ENCODE peak calls at places on chromosomes 1 and 21, in seven cellular contexts. D is Caki2, C is NCI-H1105 treated with DMSO at 0.1 percent for 48 hours, T is GM04504, Y is HT1080, I is cardiac fibroblast, H is upper lobe of right lung. U is an unnamed sample.

GRCh38 chr1:43991200-43991475 is 261 bp upstream of the CCDC24 start:
- DNase-seq in I (no peak), C (no peak), H (no peak), D (no peak), Y (no peak), T (no peak), U (no peak)

GRCh38 chr1:223683586-223684487 is 18.3 kb upstream of the CAPN8 start:
- DNase-seq in T (no peak), I (peak; percentile 66), D (peak; percentile 78), Y (peak; percentile 51), C (peak; percentile 87), H (no peak), U (peak; percentile 77)

GRCh38 chr1:24942789-24943188 is 12.7 kb upstream of the RUNX3 start:
- DNase-seq in T (no peak), Y (no peak), C (no peak), D (no peak), I (no peak), H (no peak), U (no peak)

GRCh38 chr1:83029916-83030315 is 969.0 kb downstream of the TTLL7 start:
- DNase-seq in H (no peak), T (peak; percentile 28), C (no peak), I (no peak), D (peak; percentile 45), Y (no peak), U (no peak)

GRCh38 chr1:145846191-145846590 is 761 bp downstream of the NUDT17 start:
- DNase-seq in I (peak; percentile 54), D (peak; percentile 49), T (no peak), Y (no peak), C (peak; percentile 22), H (no peak), U (no peak)

GRCh38 chr21:26739189-26739588 is 106.0 kb downstream of the ADAMTS1 start:
- DNase-seq in D (no peak), I (no peak), H (no peak), C (no peak), T (no peak), Y (no peak), U (no peak)

GRCh38 chr1:156858959-156859522 is at the start of gene INSRR:
- DNase-seq in H (no peak), D (no peak), C (no peak), T (no peak), Y (no peak), I (peak; percentile 5), U (no peak)

GRCh38 chr1:56222914-56223540 is 356.3 kb downstream of the PLPP3 start:
- DNase-seq in Y (no peak), I (no peak), H (no peak), C (no peak), D (no peak), T (no peak), U (no peak)

GRCh38 chr21:45281411-45282282 is 6.0 kb downstream of the POFUT2 start:
- DNase-seq in Y (no peak), H (peak; percentile 51), D (no peak), I (no peak), C (no peak), T (no peak), U (peak; percentile 41)

GRCh38 chr21:33268736-33269441 is 2.7 kb downstream of the IL10RB start:
- DNase-seq in D (peak; percentile 58), T (no peak), Y (no peak), C (peak; percentile 90), H (peak; percentile 94), I (no peak), U (peak; percentile 90)

GRCh38 chr1:218568962-218569530 is 223.9 kb downstream of the TGFB2 start:
- DNase-seq in C (no peak), T (no peak), I (peak; percentile 52), D (no peak), H (no peak), Y (peak; percentile 14), U (no peak)

GRCh38 chr1:63205776-63206175 is 116.6 kb upstream of the FOXD3 start:
- DNase-seq in T (no peak), H (no peak), C (no peak), D (no peak), Y (no peak), I (no peak), U (no peak)

GRCh38 chr1:20443703-20444587 is 42.1 kb downstream of the CAMK2N1 start:
- DNase-seq in H (peak; percentile 48), C (no peak), Y (no peak), D (peak; percentile 45), T (no peak), I (no peak), U (no peak)

GRCh38 chr1:56817716-56818463 is 1.3 kb downstream of the FYB2 start:
- DNase-seq in T (no peak), I (no peak), C (no peak), D (no peak), Y (no peak), H (no peak), U (no peak)

GRCh38 chr1:2966940-2967725 is 54.1 kb upstream of the ACTRT2 start:
- DNase-seq in C (no peak), T (no peak), D (no peak), I (no peak), Y (no peak), H (peak; percentile 60), U (no peak)

GRCh38 chr1:221801773-221802516 is 60.1 kb upstream of the DUSP10 start:
- DNase-seq in T (peak; percentile 24), I (peak; percentile 73), C (no peak), Y (peak; percentile 86), H (no peak), D (peak; percentile 37), U (no peak)

GRCh38 chr21:46165099-46165498 is 9.7 kb upstream of the FTCD start:
- DNase-seq in D (no peak), T (no peak), C (no peak), I (no peak), Y (no peak), H (no peak), U (no peak)

GRCh38 chr1:59689741-59690140 is 125.0 kb upstream of the HOOK1 start:
- DNase-seq in Y (no peak), H (no peak), T (no peak), C (no peak), D (no peak), I (no peak), U (no peak)

GRCh38 chr1:41479000-41479807 is 5.3 kb downstream of the EDN2 start:
- DNase-seq in C (no peak), Y (no peak), T (peak; percentile 47), I (peak; percentile 71), D (no peak), H (no peak), U (no peak)

GRCh38 chr1:43981135-43981491 is 2.1 kb downstream of the B4GALT2 start:
- DNase-seq in D (no peak), T (no peak), C (no peak), Y (no peak), I (no peak), H (peak; percentile 64), U (peak; percentile 44)

GRCh38 chr1:7624791-7625355 is 146.2 kb upstream of the VAMP3 start:
- DNase-seq in D (no peak), H (no peak), T (no peak), C (no peak), I (no peak), Y (no peak), U (no peak)

U was measured in ureter.